ENCODE peak calls at places on chromosomes 5 and 9, in ten cellular contexts. One of them, this sample, is unnamed.

GRCh38 chr9:19641046-19641445 is 147.8 kb downstream of the SLC24A2 start:
- DNase-seq in stomach: no peak
- DNase-seq in nephron progenitor cell: no peak
- DNase-seq in bronchial epithelial cell: no peak
- DNase-seq in choroid plexus epithelial cell: peak; percentile 3
- DNase-seq in mesothelial cell of epicardium: no peak
- DNase-seq in A549: no peak
- DNase-seq in kidney epithelial cell: no peak
- DNase-seq in PC-9: no peak
- DNase-seq in heart left ventricle: no peak
- DNase-seq in this sample: no peak

GRCh38 chr9:129962889-129963703 is 79.9 kb downstream of the FNBP1 start:
- DNase-seq in stomach: peak; percentile 55
- DNase-seq in nephron progenitor cell: no peak
- DNase-seq in bronchial epithelial cell: peak; percentile 29
- DNase-seq in choroid plexus epithelial cell: peak; percentile 75
- DNase-seq in mesothelial cell of epicardium: no peak
- DNase-seq in A549: no peak
- DNase-seq in kidney epithelial cell: no peak
- DNase-seq in PC-9: no peak
- DNase-seq in heart left ventricle: peak; percentile 55
- DNase-seq in this sample: no peak

GRCh38 chr9:29290519-29290918 is 1717.2 kb upstream of the C9orf72 start:
- DNase-seq in stomach: no peak
- DNase-seq in nephron progenitor cell: no peak
- DNase-seq in bronchial epithelial cell: no peak
- DNase-seq in choroid plexus epithelial cell: no peak
- DNase-seq in mesothelial cell of epicardium: no peak
- DNase-seq in A549: no peak
- DNase-seq in kidney epithelial cell: no peak
- DNase-seq in PC-9: no peak
- DNase-seq in heart left ventricle: no peak
- DNase-seq in this sample: no peak

GRCh38 chr5:16935271-16936149 is 578 bp downstream of the MYO10 start:
- DNase-seq in stomach: peak; percentile 50
- DNase-seq in nephron progenitor cell: peak; percentile 74
- DNase-seq in bronchial epithelial cell: peak; percentile 88
- DNase-seq in choroid plexus epithelial cell: peak; percentile 36
- DNase-seq in mesothelial cell of epicardium: peak; percentile 73
- DNase-seq in A549: peak; percentile 41
- DNase-seq in kidney epithelial cell: no peak
- DNase-seq in PC-9: peak; percentile 39
- DNase-seq in heart left ventricle: peak; percentile 49
- DNase-seq in this sample: no peak

GRCh38 chr9:21974542-21975409 is 19.4 kb downstream of the CDKN2A start:
- DNase-seq in stomach: peak; percentile 61
- DNase-seq in nephron progenitor cell: peak; percentile 75
- DNase-seq in bronchial epithelial cell: peak; percentile 56
- DNase-seq in choroid plexus epithelial cell: peak; percentile 70
- DNase-seq in mesothelial cell of epicardium: peak; percentile 69
- DNase-seq in A549: no peak
- DNase-seq in kidney epithelial cell: no peak
- DNase-seq in PC-9: peak; percentile 72
- DNase-seq in heart left ventricle: no peak
- DNase-seq in this sample: no peak

GRCh38 chr9:130448035-130448624 is 3.4 kb downstream of the ASS1 start:
- DNase-seq in stomach: no peak
- DNase-seq in nephron progenitor cell: no peak
- DNase-seq in bronchial epithelial cell: peak; percentile 13
- DNase-seq in choroid plexus epithelial cell: peak; percentile 48
- DNase-seq in mesothelial cell of epicardium: no peak
- DNase-seq in A549: no peak
- DNase-seq in kidney epithelial cell: no peak
- DNase-seq in PC-9: no peak
- DNase-seq in heart left ventricle: no peak
- DNase-seq in this sample: no peak

GRCh38 chr5:65172486-65173129 is 309.1 kb downstream of the ADAMTS6 start:
- DNase-seq in stomach: no peak
- DNase-seq in nephron progenitor cell: no peak
- DNase-seq in bronchial epithelial cell: peak; percentile 97
- DNase-seq in choroid plexus epithelial cell: peak; percentile 77
- DNase-seq in mesothelial cell of epicardium: no peak
- DNase-seq in A549: no peak
- DNase-seq in kidney epithelial cell: peak; percentile 54
- DNase-seq in PC-9: no peak
- DNase-seq in heart left ventricle: no peak
- DNase-seq in this sample: no peak

GRCh38 chr5:8685704-8686103 is 816.8 kb downstream of the MTRR start:
- DNase-seq in stomach: no peak
- DNase-seq in nephron progenitor cell: no peak
- DNase-seq in bronchial epithelial cell: no peak
- DNase-seq in choroid plexus epithelial cell: no peak
- DNase-seq in mesothelial cell of epicardium: no peak
- DNase-seq in A549: no peak
- DNase-seq in kidney epithelial cell: no peak
- DNase-seq in PC-9: no peak
- DNase-seq in heart left ventricle: no peak
- DNase-seq in this sample: no peak

GRCh38 chr9:115106642-115107041 is 11.3 kb downstream of the TNC start:
- DNase-seq in stomach: no peak
- DNase-seq in nephron progenitor cell: no peak
- DNase-seq in bronchial epithelial cell: peak; percentile 80
- DNase-seq in choroid plexus epithelial cell: no peak
- DNase-seq in mesothelial cell of epicardium: no peak
- DNase-seq in A549: no peak
- DNase-seq in kidney epithelial cell: no peak
- DNase-seq in PC-9: no peak
- DNase-seq in heart left ventricle: no peak
- DNase-seq in this sample: no peak

GRCh38 chr5:140986117-140986521 is 19.8 kb downstream of the PCDHAC2 start:
- DNase-seq in stomach: no peak
- DNase-seq in nephron progenitor cell: peak; percentile 15
- DNase-seq in bronchial epithelial cell: no peak
- DNase-seq in choroid plexus epithelial cell: no peak
- DNase-seq in mesothelial cell of epicardium: no peak
- DNase-seq in A549: no peak
- DNase-seq in kidney epithelial cell: no peak
- DNase-seq in PC-9: no peak
- DNase-seq in heart left ventricle: no peak
- DNase-seq in this sample: no peak

DNA sequence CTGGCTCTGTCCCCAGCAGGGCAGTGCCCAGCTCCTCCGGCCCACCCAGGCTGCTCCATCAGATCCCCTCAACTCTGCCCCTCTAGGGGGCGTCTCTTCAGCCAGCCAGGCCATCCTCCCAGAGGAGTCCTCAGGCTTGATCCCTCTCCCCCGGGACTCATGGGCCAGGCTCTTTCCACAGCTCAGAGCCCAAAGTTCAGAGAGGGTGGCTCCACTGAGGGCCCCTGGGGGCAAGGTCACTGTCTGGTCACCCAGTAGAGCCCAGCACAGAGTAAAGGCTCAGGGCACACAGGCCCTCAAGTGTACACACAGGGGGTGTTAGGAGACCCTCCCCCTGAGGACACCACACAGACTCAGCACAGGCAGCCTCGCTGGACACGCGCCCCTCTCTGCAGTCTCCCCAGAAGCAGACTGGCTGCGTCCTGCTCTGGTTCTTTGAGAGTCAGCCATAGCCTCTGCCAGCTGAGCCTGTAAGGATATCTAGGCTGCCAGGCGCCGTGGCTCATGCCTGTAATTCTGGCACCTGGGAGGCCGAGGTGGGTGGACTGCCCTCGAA is 64.8 kb downstream of the PAX5 start:
- DNase-seq in stomach: no peak
- DNase-seq in nephron progenitor cell: no peak
- DNase-seq in bronchial epithelial cell: no peak
- DNase-seq in choroid plexus epithelial cell: no peak
- DNase-seq in mesothelial cell of epicardium: no peak
- DNase-seq in A549: no peak
- DNase-seq in kidney epithelial cell: no peak
- DNase-seq in PC-9: no peak
- DNase-seq in heart left ventricle: no peak
- DNase-seq in this sample: no peak
- TF ChIP-seq CTCF in stomach: no peak
- TF ChIP-seq CTCF in nephron progenitor cell: no peak
- TF ChIP-seq CTCF in bronchial epithelial cell: no peak
- TF ChIP-seq CTCF in choroid plexus epithelial cell: no peak
- TF ChIP-seq CTCF in mesothelial cell of epicardium: no peak
- TF ChIP-seq CTCF in A549: no peak
- TF ChIP-seq CTCF in kidney epithelial cell: no peak
- TF ChIP-seq CTCF in PC-9: no peak
- TF ChIP-seq CTCF in heart left ventricle: no peak
- TF ChIP-seq CTCF in this sample: no peak

GRCh38 chr9:72691671-72692070 is 170.3 kb downstream of the TMC1 start:
- DNase-seq in stomach: no peak
- DNase-seq in nephron progenitor cell: no peak
- DNase-seq in bronchial epithelial cell: no peak
- DNase-seq in choroid plexus epithelial cell: no peak
- DNase-seq in mesothelial cell of epicardium: no peak
- DNase-seq in A549: no peak
- DNase-seq in kidney epithelial cell: no peak
- DNase-seq in PC-9: no peak
- DNase-seq in heart left ventricle: no peak
- DNase-seq in this sample: no peak

GRCh38 chr9:72696481-72696880 is 175.1 kb downstream of the TMC1 start:
- DNase-seq in stomach: no peak
- DNase-seq in nephron progenitor cell: no peak
- DNase-seq in bronchial epithelial cell: no peak
- DNase-seq in choroid plexus epithelial cell: no peak
- DNase-seq in mesothelial cell of epicardium: no peak
- DNase-seq in A549: no peak
- DNase-seq in kidney epithelial cell: no peak
- DNase-seq in PC-9: no peak
- DNase-seq in heart left ventricle: no peak
- DNase-seq in this sample: no peak

GRCh38 chr9:72695365-72695764 is 174.0 kb downstream of the TMC1 start:
- DNase-seq in stomach: no peak
- DNase-seq in nephron progenitor cell: no peak
- DNase-seq in bronchial epithelial cell: no peak
- DNase-seq in choroid plexus epithelial cell: no peak
- DNase-seq in mesothelial cell of epicardium: no peak
- DNase-seq in A549: no peak
- DNase-seq in kidney epithelial cell: no peak
- DNase-seq in PC-9: no peak
- DNase-seq in heart left ventricle: no peak
- DNase-seq in this sample: no peak
- TF ChIP-seq CTCF in stomach: no peak
- TF ChIP-seq CTCF in nephron progenitor cell: no peak
- TF ChIP-seq CTCF in bronchial epithelial cell: peak; percentile 17
- TF ChIP-seq CTCF in choroid plexus epithelial cell: no peak
- TF ChIP-seq CTCF in mesothelial cell of epicardium: no peak
- TF ChIP-seq CTCF in A549: no peak
- TF ChIP-seq CTCF in kidney epithelial cell: no peak
- TF ChIP-seq CTCF in PC-9: no peak
- TF ChIP-seq CTCF in heart left ventricle: no peak
- TF ChIP-seq CTCF in this sample: no peak

GRCh38 chr5:54146390-54146789 is 164.0 kb downstream of the ARL15 start:
- DNase-seq in stomach: no peak
- DNase-seq in nephron progenitor cell: no peak
- DNase-seq in bronchial epithelial cell: no peak
- DNase-seq in choroid plexus epithelial cell: no peak
- DNase-seq in mesothelial cell of epicardium: no peak
- DNase-seq in A549: no peak
- DNase-seq in kidney epithelial cell: no peak
- DNase-seq in PC-9: no peak
- DNase-seq in heart left ventricle: no peak
- DNase-seq in this sample: no peak

GRCh38 chr5:54148858-54149257 is 161.5 kb downstream of the ARL15 start:
- DNase-seq in stomach: no peak
- DNase-seq in nephron progenitor cell: no peak
- DNase-seq in bronchial epithelial cell: no peak
- DNase-seq in choroid plexus epithelial cell: no peak
- DNase-seq in mesothelial cell of epicardium: no peak
- DNase-seq in A549: no peak
- DNase-seq in kidney epithelial cell: no peak
- DNase-seq in PC-9: no peak
- DNase-seq in heart left ventricle: no peak
- DNase-seq in this sample: no peak

GRCh38 chr5:54146906-54147305 is 163.5 kb downstream of the ARL15 start:
- DNase-seq in stomach: no peak
- DNase-seq in nephron progenitor cell: no peak
- DNase-seq in bronchial epithelial cell: no peak
- DNase-seq in choroid plexus epithelial cell: no peak
- DNase-seq in mesothelial cell of epicardium: no peak
- DNase-seq in A549: no peak
- DNase-seq in kidney epithelial cell: no peak
- DNase-seq in PC-9: no peak
- DNase-seq in heart left ventricle: no peak
- DNase-seq in this sample: no peak

GRCh38 chr5:54150841-54151240 is 159.5 kb downstream of the ARL15 start:
- DNase-seq in stomach: no peak
- DNase-seq in nephron progenitor cell: no peak
- DNase-seq in bronchial epithelial cell: no peak
- DNase-seq in choroid plexus epithelial cell: no peak
- DNase-seq in mesothelial cell of epicardium: no peak
- DNase-seq in A549: no peak
- DNase-seq in kidney epithelial cell: no peak
- DNase-seq in PC-9: no peak
- DNase-seq in heart left ventricle: no peak
- DNase-seq in this sample: no peak

DNA sequence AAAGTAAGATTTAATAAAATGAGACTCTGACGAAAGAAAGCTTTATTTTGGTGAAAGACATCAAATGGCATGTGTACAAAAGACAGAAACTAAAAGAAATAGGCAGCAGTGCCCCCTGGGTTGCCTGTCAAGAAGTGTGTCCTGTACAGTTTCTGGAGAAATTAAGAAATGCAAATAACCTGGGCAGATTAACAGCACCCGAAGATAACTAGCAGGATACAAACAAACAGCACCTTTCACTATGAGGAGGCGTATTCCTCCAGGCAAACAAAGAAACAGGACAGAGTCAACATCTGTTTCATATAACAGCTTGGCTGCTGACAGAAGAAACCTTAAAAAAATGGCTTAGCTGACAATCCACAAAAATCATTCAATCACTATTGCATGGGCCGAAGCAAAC is 162.3 kb downstream of the ARL15 start:
- DNase-seq in stomach: no peak
- DNase-seq in nephron progenitor cell: no peak
- DNase-seq in bronchial epithelial cell: no peak
- DNase-seq in choroid plexus epithelial cell: peak; percentile 52
- DNase-seq in mesothelial cell of epicardium: no peak
- DNase-seq in A549: no peak
- DNase-seq in kidney epithelial cell: no peak
- DNase-seq in PC-9: no peak
- DNase-seq in heart left ventricle: no peak
- DNase-seq in this sample: no peak
- TF ChIP-seq CTCF in stomach: no peak
- TF ChIP-seq CTCF in nephron progenitor cell: no peak
- TF ChIP-seq CTCF in bronchial epithelial cell: no peak
- TF ChIP-seq CTCF in choroid plexus epithelial cell: peak; percentile 59
- TF ChIP-seq CTCF in mesothelial cell of epicardium: no peak
- TF ChIP-seq CTCF in A549: peak; percentile 8
- TF ChIP-seq CTCF in kidney epithelial cell: no peak
- TF ChIP-seq CTCF in PC-9: no peak
- TF ChIP-seq CTCF in heart left ventricle: no peak
- TF ChIP-seq CTCF in this sample: peak; percentile 25

DNA sequence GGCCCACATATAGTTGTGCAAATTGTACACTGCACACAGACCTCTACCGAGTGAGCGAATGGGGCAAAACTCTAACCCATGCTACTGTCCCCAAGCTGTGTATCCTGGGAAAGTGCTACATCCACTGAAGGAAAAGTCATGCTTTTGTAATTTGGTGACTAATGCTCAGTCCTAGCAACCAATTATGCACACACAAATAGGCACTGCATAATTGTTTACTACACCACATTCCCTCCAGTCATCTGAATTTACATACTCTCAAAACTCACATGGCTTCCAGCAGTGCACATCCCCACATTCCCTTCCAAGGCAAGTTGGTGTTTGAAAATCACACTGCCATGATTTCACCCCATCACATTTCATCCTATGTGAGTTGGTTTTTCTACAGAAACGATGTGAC is 125.9 kb upstream of the OSMR start:
- DNase-seq in stomach: no peak
- DNase-seq in nephron progenitor cell: no peak
- DNase-seq in bronchial epithelial cell: peak; percentile 60
- DNase-seq in choroid plexus epithelial cell: peak; percentile 55
- DNase-seq in mesothelial cell of epicardium: no peak
- DNase-seq in A549: no peak
- DNase-seq in kidney epithelial cell: no peak
- DNase-seq in PC-9: peak; percentile 42
- DNase-seq in heart left ventricle: no peak
- DNase-seq in this sample: no peak
- TF ChIP-seq CTCF in stomach: no peak
- TF ChIP-seq CTCF in nephron progenitor cell: no peak
- TF ChIP-seq CTCF in bronchial epithelial cell: no peak
- TF ChIP-seq CTCF in choroid plexus epithelial cell: no peak
- TF ChIP-seq CTCF in mesothelial cell of epicardium: no peak
- TF ChIP-seq CTCF in A549: no peak
- TF ChIP-seq CTCF in kidney epithelial cell: no peak
- TF ChIP-seq CTCF in PC-9: no peak
- TF ChIP-seq CTCF in heart left ventricle: no peak
- TF ChIP-seq CTCF in this sample: no peak